ENCODE peak calls at places on chromosomes 5 and 9, in five cellular contexts. G is SK-N-SH, V is transverse colon, M is fibroblast of lung, P is IMR-90. N is an unnamed sample. For H3K36me3, the result is how much of the 10 kb centered on the place peaks cover.

GRCh38 chr9:8254527-8254926 is 454.9 kb upstream of the DMAC1 start:
- DNase-seq in M (peak), P (no peak), V (no peak), G (no peak), N (no peak)

GRCh38 chr5:173971681-173972080 is 17.3 kb upstream of the C5orf47 start:
- DNase-seq in G (no peak), V (no peak), M (no peak), P (no peak), N (no peak)

GRCh38 chr9:78932849-78933627 is 636.1 kb downstream of the PSAT1 start:
- DNase-seq in P (peak), V (no peak), G (no peak), M (peak), N (peak)

GRCh38 chr9:115229496-115229895 is 111.5 kb upstream of the TNC start:
- DNase-seq in M (peak), P (no peak), G (no peak), V (no peak), N (peak)

GRCh38 chr5:5751496-5751895 is 329.0 kb downstream of the ICE1 start:
- DNase-seq in G (no peak), M (no peak), P (no peak), V (no peak), N (no peak)

GRCh38 chr9:125486109-125486508 is 220.9 kb downstream of the MAPKAP1 start:
- DNase-seq in G (no peak), V (no peak), M (no peak), P (no peak), N (no peak)

GRCh38 chr5:6576861-6577501 is 55.9 kb downstream of the NSUN2 start:
- DNase-seq in V (no peak), M (peak), P (peak), G (peak), N (peak)

GRCh38 chr5:143812085-143812705 is at the start of gene HMHB1:
- DNase-seq in M (no peak), G (no peak), P (no peak), V (no peak), N (no peak)

GRCh38 chr5:14035859-14036440 is 91.5 kb upstream of the DNAH5 start:
- DNase-seq in G (no peak), P (peak), V (peak), M (peak), N (peak)

GRCh38 chr5:172443441-172444109 is 10.8 kb downstream of the SH3PXD2B start:
- DNase-seq in G (peak), P (peak), M (peak), V (peak), N (peak)

GRCh38 chr9:112327718-112328450 is 5.5 kb downstream of the PTBP3 start:
- DNase-seq in M (no peak), V (no peak), G (no peak), P (no peak), N (no peak)

GRCh38 chr5:112626715-112627114 is 111.0 kb upstream of the APC start:
- DNase-seq in P (no peak), V (no peak), G (no peak), M (no peak), N (no peak)

GRCh38 chr5:138455191-138455930 is 9.9 kb upstream of the EGR1 start:
- DNase-seq in V (no peak), M (no peak), P (no peak), G (no peak), N (no peak)

DNA sequence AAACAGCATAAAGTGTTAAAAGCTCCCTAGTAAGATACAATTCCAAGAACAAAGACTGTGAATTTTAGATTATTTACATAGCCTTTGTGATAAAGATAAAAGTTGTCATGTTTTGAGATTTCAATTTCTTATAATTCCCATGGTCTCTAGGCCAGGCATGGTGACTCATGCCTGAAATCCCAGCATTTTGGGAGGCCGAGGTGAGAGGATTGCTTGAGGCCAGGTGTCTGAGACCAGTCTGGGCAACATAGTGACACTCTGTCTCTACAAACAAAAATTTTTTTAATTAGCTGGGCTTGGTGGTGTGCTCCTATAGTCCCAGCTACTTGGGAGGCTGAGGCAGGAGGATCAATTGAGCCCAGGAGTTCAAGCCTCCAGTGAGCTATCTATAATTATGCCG is 48.1 kb downstream of the BDP1 start:
- DNase-seq in V (no peak), P (no peak), M (no peak), G (no peak), N (no peak)
- H3K36me3 ChIP-seq in V (under half), P (under half), M (under half), G (under half), N (half or more)

GRCh38 chr9:136536721-136537241 is 9.1 kb downstream of the NOTCH1 start:
- DNase-seq in V (no peak), M (no peak), G (no peak), P (no peak), N (no peak)
- TF ChIP-seq CTCF in V (no peak), M (no peak), G (no peak), P (no peak), N (peak)

DNA sequence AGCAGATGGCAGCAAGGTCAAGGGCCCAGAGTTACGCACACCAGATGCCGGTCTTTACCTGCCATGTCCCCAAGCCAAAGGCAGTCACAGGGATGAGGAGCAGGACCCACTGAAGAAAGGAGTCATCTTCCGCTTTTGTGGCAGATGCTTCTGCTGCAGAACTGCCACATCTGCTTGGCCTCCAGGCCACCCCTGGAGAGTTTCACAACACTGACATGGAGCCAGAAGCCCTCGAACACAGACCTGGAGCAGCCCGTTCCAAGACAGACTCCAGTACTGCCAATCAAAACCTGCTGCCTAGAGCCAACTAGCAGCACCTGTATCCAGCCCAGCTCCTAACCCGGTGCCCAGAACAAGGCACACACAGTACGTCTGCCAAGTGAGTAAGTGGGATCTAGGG is 1.5 kb downstream of the SURF1 start:
- DNase-seq in V (no peak), P (no peak), G (no peak), M (no peak), N (no peak)
- H3K4me3 ChIP-seq in V (no peak), P (no peak), G (no peak), M (no peak), N (no peak)

GRCh38 chr9:137984005-137984404 is 106.4 kb downstream of the CACNA1B start:
- DNase-seq in P (no peak), G (no peak), V (no peak), M (no peak), N (no peak)
- H3K36me3 ChIP-seq in P (under half), G (under half), V (under half), M (under half), N (under half)

DNA sequence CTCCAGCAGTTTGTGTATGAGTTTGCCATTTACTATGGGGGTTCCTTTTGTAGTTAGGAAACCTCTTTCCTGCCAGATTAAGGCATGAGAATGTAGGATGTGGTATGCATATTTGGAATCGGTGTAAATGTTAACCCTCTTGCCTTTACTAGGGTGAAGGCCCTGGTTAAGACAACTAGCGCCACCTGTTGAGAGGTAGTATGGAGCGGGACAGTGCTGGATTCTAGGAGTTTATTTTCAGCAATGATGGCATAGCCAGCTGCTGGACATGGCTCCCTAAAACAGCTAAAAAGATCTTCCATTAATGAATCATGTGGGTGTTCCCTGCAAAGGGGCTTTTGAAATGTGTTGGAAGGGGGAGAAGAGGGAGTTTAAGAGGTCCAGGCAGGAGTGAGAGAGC is 30.7 kb upstream of the GPX3 start:
- DNase-seq in G (no peak), M (no peak), P (no peak), V (no peak), N (no peak)
- TF ChIP-seq CTCF in G (peak), M (no peak), P (peak), V (no peak), N (peak)

DNA sequence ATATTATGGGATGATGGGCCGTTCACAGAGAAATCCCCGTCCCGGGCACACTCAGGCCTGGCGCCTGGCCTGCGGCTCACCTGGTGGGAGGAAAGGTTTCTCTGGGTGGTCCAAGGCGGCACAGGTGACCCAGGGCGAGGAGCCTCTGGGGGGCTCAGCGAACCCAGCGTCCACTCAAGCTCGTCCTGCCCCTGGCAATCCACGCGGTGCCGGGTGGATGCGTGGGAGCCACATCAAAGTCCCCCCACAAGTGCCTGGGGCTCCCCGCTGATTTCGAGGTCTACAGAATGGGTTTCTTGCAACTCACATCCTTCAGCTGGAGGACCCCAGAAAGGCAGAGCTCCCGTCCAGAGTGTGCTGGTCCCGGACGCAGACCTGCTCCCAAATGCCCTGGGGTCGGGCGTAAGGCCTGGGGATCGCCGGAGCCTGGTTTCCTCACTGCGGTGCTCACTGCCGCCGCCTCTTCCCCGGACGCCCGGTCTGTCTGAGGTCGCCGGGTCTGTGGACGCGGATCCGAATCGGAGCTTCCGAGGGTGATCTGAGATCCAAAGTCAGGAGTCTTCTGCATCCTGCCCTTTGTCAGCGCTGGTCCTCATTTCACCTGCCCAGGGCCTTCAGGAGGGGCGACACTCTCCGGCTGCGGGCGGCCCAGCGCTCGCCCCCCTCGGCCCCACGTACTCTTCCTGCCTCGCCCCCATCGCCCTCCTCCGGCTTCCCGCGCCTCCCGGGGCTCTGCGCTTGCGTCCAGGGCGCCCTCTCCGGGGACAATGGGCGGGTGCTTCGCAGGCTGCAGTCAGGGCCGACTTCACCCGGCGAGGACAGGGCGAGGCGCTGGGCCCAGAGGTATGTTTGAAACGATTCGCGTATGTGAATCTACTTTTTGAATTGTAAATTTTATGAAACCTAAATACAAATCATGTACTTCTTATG is 20.0 kb upstream of the RUFY1 start:
- DNase-seq in M (peak), P (no peak), V (peak), G (no peak), N (peak)
- H3K4me3 ChIP-seq in M (peak), P (peak), V (peak), G (no peak), N (peak)

GRCh38 chr9:86324901-86325300 is 29.3 kb downstream of the TUT7 start:
- DNase-seq in G (no peak), M (peak), P (peak), V (no peak), N (no peak)

GRCh38 chr9:86322973-86323644 is 31.1 kb downstream of the TUT7 start:
- DNase-seq in P (peak), V (no peak), G (no peak), M (peak), N (peak)

GRCh38 chr9:86321373-86321772 is 32.8 kb downstream of the TUT7 start:
- DNase-seq in P (peak), G (no peak), V (no peak), M (peak), N (peak)

GRCh38 chr9:86326536-86326935 is 27.7 kb downstream of the TUT7 start:
- DNase-seq in V (no peak), P (no peak), M (no peak), G (no peak), N (no peak)

GRCh38 chr9:86324308-86324707 is 29.9 kb downstream of the TUT7 start:
- DNase-seq in V (no peak), M (peak), G (no peak), P (peak), N (no peak)
- H3K36me3 ChIP-seq in V (under half), M (under half), G (half or more), P (under half), N (under half)